ENCODE peak calls at places on chromosomes 5 and 9, in nine cellular contexts. L, R, Z, I, M, O, U, E and Q are unnamed samples.

GRCh38 chr9:69474821-69475220 is 149.8 kb downstream of the ENTREP1 start:
- DNase-seq in L (no peak), R (no peak), Z (no peak), I (no peak), M (no peak), O (no peak), U (no peak), E (no peak), Q (no peak)

GRCh38 chr5:31193591-31194457 is at the start of gene CDH6:
- DNase-seq in L (peak; percentile 43), R (peak; percentile 71), Z (peak; percentile 46), I (peak; percentile 2), M (peak; percentile 94), O (peak; percentile 11), U (no peak), E (no peak), Q (peak; percentile 4)

GRCh38 chr5:74963407-74963806 is 89.0 kb downstream of the GCNT4 start:
- DNase-seq in L (no peak), R (no peak), Z (no peak), I (no peak), M (no peak), O (no peak), U (no peak), E (no peak), Q (no peak)

GRCh38 chr9:137978262-137978714 is 100.7 kb downstream of the CACNA1B start:
- DNase-seq in L (no peak), R (no peak), Z (no peak), I (no peak), M (no peak), O (no peak), U (peak; percentile 11), E (no peak), Q (no peak)

GRCh38 chr5:5331838-5332237 is 90.6 kb upstream of the ICE1 start:
- DNase-seq in L (no peak), R (no peak), Z (no peak), I (no peak), M (no peak), O (no peak), U (no peak), E (no peak), Q (no peak)

GRCh38 chr5:37533851-37534250 is 154.7 kb downstream of the WDR70 start:
- DNase-seq in L (peak; percentile 63), R (peak; percentile 65), Z (no peak), I (peak; percentile 43), M (no peak), O (no peak), U (no peak), E (no peak), Q (no peak)

GRCh38 chr9:99430301-99430700 is 208.2 kb downstream of the SEC61B start:
- DNase-seq in L (peak; percentile 74), R (peak; percentile 87), Z (peak; percentile 25), I (peak; percentile 59), M (no peak), O (peak; percentile 35), U (no peak), E (no peak), Q (peak; percentile 78)

GRCh38 chr5:116303340-116303739 is 218.5 kb downstream of the COMMD10 start:
- DNase-seq in L (peak; percentile 36), R (no peak), Z (peak; percentile 11), I (no peak), M (no peak), O (peak; percentile 5), U (no peak), E (no peak), Q (no peak)

GRCh38 chr5:88872971-88873370 is 10.0 kb downstream of the MEF2C start:
- DNase-seq in L (no peak), R (no peak), Z (no peak), I (no peak), M (no peak), O (no peak), U (no peak), E (no peak), Q (no peak)

GRCh38 chr5:76074487-76074886 is 8.7 kb upstream of the SV2C start:
- DNase-seq in L (no peak), R (no peak), Z (no peak), I (no peak), M (peak; percentile 70), O (peak; percentile 18), U (peak; percentile 37), E (no peak), Q (no peak)

GRCh38 chr9:104875897-104876296 is 52.1 kb downstream of the ABCA1 start:
- DNase-seq in L (no peak), R (no peak), Z (no peak), I (no peak), M (no peak), O (no peak), U (no peak), E (no peak), Q (no peak)

GRCh38 chr9:112831281-112831851 is 59.3 kb downstream of the SLC46A2 start:
- DNase-seq in L (no peak), R (no peak), Z (peak; percentile 66), I (peak; percentile 13), M (no peak), O (peak; percentile 33), U (peak; percentile 77), E (no peak), Q (no peak)

GRCh38 chr9:27382989-27383388 is 86.0 kb upstream of the EQTN start:
- DNase-seq in L (no peak), R (no peak), Z (no peak), I (no peak), M (no peak), O (no peak), U (no peak), E (no peak), Q (no peak)

GRCh38 chr5:100901851-100902341 is 1.2 kb downstream of the ST8SIA4 start:
- DNase-seq in L (no peak), R (no peak), Z (peak; percentile 22), I (no peak), M (peak; percentile 8), O (peak; percentile 63), U (peak; percentile 32), E (peak; percentile 60), Q (peak; percentile 6)

GRCh38 chr5:138990986-138991645 is 116.0 kb upstream of the LRRTM2 start:
- DNase-seq in L (no peak), R (no peak), Z (no peak), I (no peak), M (peak; percentile 32), O (no peak), U (no peak), E (no peak), Q (no peak)

GRCh38 chr9:91038483-91039124 is 237.0 kb downstream of the SYK start:
- DNase-seq in L (no peak), R (no peak), Z (no peak), I (no peak), M (no peak), O (no peak), U (no peak), E (no peak), Q (no peak)

GRCh38 chr9:91035825-91036208 is 234.2 kb downstream of the SYK start:
- DNase-seq in L (no peak), R (no peak), Z (no peak), I (no peak), M (no peak), O (no peak), U (no peak), E (no peak), Q (no peak)

GRCh38 chr9:91036356-91036755 is 234.7 kb downstream of the SYK start:
- DNase-seq in L (no peak), R (no peak), Z (no peak), I (no peak), M (no peak), O (no peak), U (no peak), E (no peak), Q (no peak)

GRCh38 chr9:91037511-91038482 is 236.2 kb downstream of the SYK start:
- DNase-seq in L (peak; percentile 80), R (peak; percentile 77), Z (peak; percentile 87), I (peak; percentile 82), M (no peak), O (peak; percentile 88), U (peak; percentile 88), E (peak; percentile 89), Q (peak; percentile 96)

GRCh38 chr9:91036826-91037510 is 235.3 kb downstream of the SYK start:
- DNase-seq in L (peak; percentile 96), R (peak; percentile 91), Z (peak; percentile 95), I (peak; percentile 84), M (peak; percentile 75), O (peak; percentile 88), U (peak; percentile 77), E (peak; percentile 93), Q (peak; percentile 92)
- TF ChIP-seq CTCF in L (peak; percentile 84), R (peak; percentile 87), Z (peak; percentile 78), I (peak; percentile 76), M (peak; percentile 57), O (peak; percentile 24), U (peak; percentile 38), E (peak; percentile 59), Q (peak; percentile 69)

GRCh38 chr5:149551227-149552037 is at the start of gene CSNK1A1:
- DNase-seq in L (peak; percentile 99), R (peak; percentile 95), Z (peak; percentile 99), I (peak; percentile 98), M (peak; percentile 99), O (peak; percentile 99), U (peak; percentile 99), E (peak; percentile 99), Q (peak; percentile 100)

GRCh38 chr5:149552761-149553160 is 1.5 kb upstream of the CSNK1A1 start:
- DNase-seq in L (no peak), R (no peak), Z (no peak), I (no peak), M (no peak), O (no peak), U (no peak), E (no peak), Q (no peak)

GRCh38 chr5:149550608-149551226 is 522 bp downstream of the CSNK1A1 start:
- DNase-seq in L (peak; percentile 21), R (no peak), Z (peak; percentile 22), I (no peak), M (peak; percentile 38), O (peak; percentile 20), U (no peak), E (peak; percentile 77), Q (no peak)

GRCh38 chr5:149550267-149550582 is 1.0 kb downstream of the CSNK1A1 start:
- DNase-seq in L (peak; percentile 82), R (no peak), Z (peak; percentile 71), I (peak; percentile 71), M (no peak), O (peak; percentile 23), U (no peak), E (no peak), Q (peak; percentile 58)

GRCh38 chr5:149552038-149552494 is 827 bp upstream of the CSNK1A1 start:
- DNase-seq in L (no peak), R (no peak), Z (no peak), I (no peak), M (no peak), O (no peak), U (no peak), E (no peak), Q (no peak)
- H3K4me3 ChIP-seq in L (peak overlapping the region; percentile 98), R (peak overlapping the region; percentile 99), Z (peak overlapping the region; percentile 78), I (peak overlapping the region; percentile 99), M (peak overlapping the region; percentile 92), O (peak overlapping the region; percentile 2), U (peak overlapping the region; percentile 68), E (peak overlapping the region; percentile 93), Q (peak overlapping the region; percentile 100)

GRCh38 chr9:130053504-130054427 is at the start of gene GPR107:
- DNase-seq in L (peak; percentile 72), R (peak; percentile 57), Z (peak; percentile 77), I (peak; percentile 67), M (peak; percentile 89), O (peak; percentile 75), U (peak; percentile 75), E (peak; percentile 88), Q (peak; percentile 86)
- TF ChIP-seq CTCF in L (no peak), R (no peak), Z (no peak), I (no peak), M (no peak), O (no peak), U (no peak), E (no peak), Q (no peak)

GRCh38 chr5:173233347-173234128 is 1.5 kb downstream of the NKX2-5 start:
- DNase-seq in L (no peak), R (no peak), Z (no peak), I (no peak), M (peak; percentile 41), O (no peak), U (no peak), E (no peak), Q (no peak)
- H3K4me3 ChIP-seq in L (no peak overlapping the region), R (no peak overlapping the region), Z (no peak overlapping the region), I (no peak overlapping the region), M (no peak overlapping the region), O (no peak overlapping the region), U (no peak overlapping the region), E (no peak overlapping the region), Q (no peak overlapping the region)